ENCODE peak calls at places on chromosome 22, in five cellular contexts. L, H, R, E and U are unnamed samples.
A peak's percentile ranks its signal among the peaks of the same experiment; 100 is the strongest.

GRCh38 chr22:30245985-30246901 is at the start of gene LIF:
- DNase-seq in L (peak; percentile 86), H (peak; percentile 82), R (peak; percentile 29), E (peak; percentile 53), U (peak; percentile 32)

GRCh38 chr22:18104566-18104965 is 6.0 kb upstream of the TUBA8 start:
- DNase-seq in L (peak; percentile 28), H (peak; percentile 26), R (no peak), E (no peak), U (no peak)

GRCh38 chr22:37127350-37127878 is 17.9 kb upstream of the TMPRSS6 start:
- DNase-seq in L (no peak), H (no peak), R (no peak), E (no peak), U (no peak)

GRCh38 chr22:28838971-28839370 is 38.6 kb upstream of the XBP1 start:
- DNase-seq in L (no peak), H (no peak), R (no peak), E (no peak), U (no peak)

GRCh38 chr22:38733329-38734202 is 22.2 kb downstream of the SUN2 start:
- DNase-seq in L (peak; percentile 28), H (peak; percentile 18), R (peak; percentile 45), E (peak; percentile 65), U (peak; percentile 35)

GRCh38 chr22:21447694-21448402 is 19.3 kb upstream of the TMEM191C start:
- DNase-seq in L (no peak), H (no peak), R (no peak), E (no peak), U (no peak)

GRCh38 chr22:42468841-42469240 is 36.6 kb upstream of the NFAM1 start:
- DNase-seq in L (peak; percentile 6), H (peak; percentile 14), R (no peak), E (no peak), U (no peak)

GRCh38 chr22:46719921-46720320 is 18.1 kb downstream of the CERK start:
- DNase-seq in L (no peak), H (no peak), R (no peak), E (no peak), U (no peak)

GRCh38 chr22:45531944-45532631 is 29.4 kb downstream of the FBLN1 start:
- DNase-seq in L (no peak), H (no peak), R (no peak), E (no peak), U (no peak)

GRCh38 chr22:22349455-22349836 is 104.9 kb downstream of the VPREB1 start:
- DNase-seq in L (no peak), H (no peak), R (no peak), E (no peak), U (no peak)

GRCh38 chr22:19540394-19540793 is 16.2 kb upstream of the CLDN5 start:
- DNase-seq in L (no peak), H (no peak), R (no peak), E (no peak), U (no peak)

GRCh38 chr22:49320714-49321476 is 506.8 kb downstream of the BRD1 start:
- DNase-seq in L (no peak), H (no peak), R (no peak), E (no peak), U (no peak)

GRCh38 chr22:19035474-19036228 is 86.6 kb downstream of the DGCR2 start:
- DNase-seq in L (no peak), H (no peak), R (no peak), E (no peak), U (no peak)

GRCh38 chr22:23774922-23775436 is 2.3 kb downstream of the MMP11 start:
- DNase-seq in L (peak; percentile 54), H (peak; percentile 76), R (no peak), E (no peak), U (no peak)

GRCh38 chr22:46064236-46064965 is 85.9 kb upstream of the PPARA start:
- DNase-seq in L (no peak), H (peak; percentile 67), R (no peak), E (no peak), U (no peak)

GRCh38 chr22:46303347-46303965 is 6.8 kb downstream of the GTSE1 start:
- DNase-seq in L (peak; percentile 37), H (peak; percentile 49), R (no peak), E (no peak), U (no peak)

GRCh38 chr22:44139773-44140172 is 41.0 kb upstream of the PARVG start:
- DNase-seq in L (no peak), H (no peak), R (no peak), E (no peak), U (no peak)

GRCh38 chr22:49212002-49212401 is 615.7 kb downstream of the BRD1 start:
- DNase-seq in L (no peak), H (no peak), R (no peak), E (no peak), U (no peak)

GRCh38 chr22:35622132-35622913 is 5.2 kb upstream of the MB start:
- DNase-seq in L (no peak), H (no peak), R (no peak), E (no peak), U (no peak)

GRCh38 chr22:37824674-37825641 is 1.8 kb downstream of the GALR3 start:
- DNase-seq in L (peak; percentile 53), H (peak; percentile 50), R (no peak), E (no peak), U (no peak)

GRCh38 chr22:37739000-37739399 is 42.2 kb downstream of the TRIOBP start:
- DNase-seq in L (no peak), H (peak; percentile 32), R (no peak), E (no peak), U (no peak)